ENCODE peak calls at places on chromosomes 2 and 18, in eight cellular contexts. G is mammary epithelial cell, C is brain microvascular endothelial cell, N is heart right ventricle, I is AG09319, W is fibroblast of pulmonary artery, U is astrocyte of the spinal cord, B is transverse colon. Q is an unnamed sample.
A peak's percentile ranks its signal among the peaks of the same experiment; 100 is the strongest.

GRCh38 chr2:133888107-133888506 is 319.8 kb upstream of the NCKAP5 start:
- DNase-seq in G (no peak), B (no peak), N (no peak), C (no peak), I (no peak), W (no peak), U (no peak), Q (no peak)

GRCh38 chr2:15074751-15075700 is 442.5 kb downstream of the LRATD1 start:
- DNase-seq in I (no peak), G (no peak), W (no peak), C (no peak), N (no peak), B (no peak), U (no peak), Q (no peak)

GRCh38 chr18:28581503-28582169 is 404.7 kb upstream of the CDH2 start:
- DNase-seq in W (peak; percentile 8), B (no peak), N (no peak), I (no peak), C (no peak), U (peak; percentile 34), G (no peak), Q (no peak)

GRCh38 chr2:220835563-220835962 is 736.5 kb downstream of the EPHA4 start:
- DNase-seq in N (no peak), G (peak; percentile 24), C (peak; percentile 69), I (no peak), W (peak; percentile 13), B (no peak), U (peak; percentile 18), Q (no peak)

GRCh38 chr18:24677011-24677410 is 216.6 kb downstream of the HRH4 start:
- DNase-seq in N (no peak), B (no peak), I (peak; percentile 28), C (no peak), G (peak; percentile 23), W (no peak), U (no peak), Q (no peak)

GRCh38 chr2:234158812-234159211 is 108.3 kb downstream of the SPP2 start:
- DNase-seq in C (no peak), W (no peak), I (no peak), N (no peak), G (peak; percentile 47), B (no peak), U (peak; percentile 83), Q (no peak)

GRCh38 chr2:26692814-26693286 is 328 bp downstream of the KCNK3 start:
- DNase-seq in G (peak; percentile 18), U (peak; percentile 15), W (peak; percentile 44), C (no peak), I (no peak), N (no peak), B (no peak), Q (peak; percentile 8)

GRCh38 chr2:199973703-199974102 is 18.3 kb downstream of the MAIP1 start:
- DNase-seq in W (peak; percentile 70), N (no peak), U (peak; percentile 63), B (no peak), G (no peak), I (no peak), C (no peak), Q (no peak)

GRCh38 chr2:146665801-146666200 is 1179.0 kb upstream of the ACVR2A start:
- DNase-seq in W (peak; percentile 6), C (no peak), N (no peak), U (no peak), B (no peak), I (no peak), G (peak; percentile 25), Q (no peak)

GRCh38 chr18:57428221-57429150 is 6.7 kb upstream of the ONECUT2 start:
- DNase-seq in B (no peak), C (no peak), W (no peak), N (no peak), G (no peak), I (no peak), U (no peak), Q (no peak)

GRCh38 chr2:54904836-54905235 is 145.4 kb downstream of the RTN4 start:
- DNase-seq in B (peak; percentile 76), C (no peak), W (no peak), I (no peak), N (no peak), U (peak; percentile 6), G (peak; percentile 82), Q (no peak)

GRCh38 chr2:48332286-48332685 is 197.7 kb upstream of the STON1 start:
- DNase-seq in I (no peak), N (peak; percentile 13), U (no peak), C (no peak), G (peak; percentile 15), B (no peak), W (peak; percentile 69), Q (no peak)

GRCh38 chr2:221792971-221793670 is 221.0 kb upstream of the EPHA4 start:
- DNase-seq in U (no peak), C (no peak), W (no peak), I (no peak), G (no peak), N (no peak), B (no peak), Q (no peak)

GRCh38 chr2:164937864-164938401 is 17.4 kb downstream of the SLC38A11 start:
- DNase-seq in N (no peak), G (no peak), W (no peak), U (no peak), I (no peak), B (peak; percentile 21), C (no peak), Q (no peak)

GRCh38 chr2:201959626-201960025 is 74.0 kb upstream of the FZD7 start:
- DNase-seq in U (peak; percentile 33), B (no peak), G (no peak), I (no peak), W (no peak), N (no peak), C (no peak), Q (no peak)

GRCh38 chr2:237774811-237775553 is 23.6 kb upstream of the RBM44 start:
- DNase-seq in C (peak; percentile 57), W (peak; percentile 68), B (peak; percentile 57), G (peak; percentile 33), N (peak; percentile 54), U (peak; percentile 53), I (no peak), Q (peak; percentile 65)

GRCh38 chr2:143842836-143843235 is 677.1 kb downstream of the ZEB2 start:
- DNase-seq in I (no peak), C (no peak), B (no peak), G (no peak), N (no peak), W (no peak), U (no peak), Q (no peak)

GRCh38 chr2:143843696-143844095 is 676.2 kb downstream of the ZEB2 start:
- DNase-seq in I (no peak), U (no peak), W (no peak), N (no peak), G (no peak), C (no peak), B (no peak), Q (no peak)

GRCh38 chr2:143839456-143839855 is 680.5 kb downstream of the ZEB2 start:
- DNase-seq in C (no peak), B (no peak), U (no peak), I (no peak), W (no peak), N (no peak), G (no peak), Q (no peak)

GRCh38 chr2:143840601-143841000 is 679.3 kb downstream of the ZEB2 start:
- DNase-seq in C (no peak), B (no peak), W (no peak), I (no peak), N (no peak), U (no peak), G (no peak), Q (no peak)

GRCh38 chr2:143841935-143842334 is 678.0 kb downstream of the ZEB2 start:
- DNase-seq in G (no peak), C (no peak), N (no peak), B (no peak), I (no peak), U (peak; percentile 17), W (peak; percentile 42), Q (peak; percentile 3)
- TF ChIP-seq CTCF in G (no peak), C (peak; percentile 52), N (no peak), B (no peak), I (peak; percentile 12), U (peak; percentile 27), W (peak; percentile 9), Q (no peak)

GRCh38 chr2:95379616-95379925 is 22.9 kb upstream of the FAHD2A start:
- DNase-seq in C (no peak), B (no peak), N (no peak), U (no peak), W (no peak), I (no peak), G (no peak), Q (peak; percentile 46)
- TF ChIP-seq CTCF in C (peak; percentile 55), B (no peak), N (peak; percentile 13), U (peak; percentile 41), W (peak; percentile 18), I (no peak), G (peak; percentile 17), Q (no peak)

DNA sequence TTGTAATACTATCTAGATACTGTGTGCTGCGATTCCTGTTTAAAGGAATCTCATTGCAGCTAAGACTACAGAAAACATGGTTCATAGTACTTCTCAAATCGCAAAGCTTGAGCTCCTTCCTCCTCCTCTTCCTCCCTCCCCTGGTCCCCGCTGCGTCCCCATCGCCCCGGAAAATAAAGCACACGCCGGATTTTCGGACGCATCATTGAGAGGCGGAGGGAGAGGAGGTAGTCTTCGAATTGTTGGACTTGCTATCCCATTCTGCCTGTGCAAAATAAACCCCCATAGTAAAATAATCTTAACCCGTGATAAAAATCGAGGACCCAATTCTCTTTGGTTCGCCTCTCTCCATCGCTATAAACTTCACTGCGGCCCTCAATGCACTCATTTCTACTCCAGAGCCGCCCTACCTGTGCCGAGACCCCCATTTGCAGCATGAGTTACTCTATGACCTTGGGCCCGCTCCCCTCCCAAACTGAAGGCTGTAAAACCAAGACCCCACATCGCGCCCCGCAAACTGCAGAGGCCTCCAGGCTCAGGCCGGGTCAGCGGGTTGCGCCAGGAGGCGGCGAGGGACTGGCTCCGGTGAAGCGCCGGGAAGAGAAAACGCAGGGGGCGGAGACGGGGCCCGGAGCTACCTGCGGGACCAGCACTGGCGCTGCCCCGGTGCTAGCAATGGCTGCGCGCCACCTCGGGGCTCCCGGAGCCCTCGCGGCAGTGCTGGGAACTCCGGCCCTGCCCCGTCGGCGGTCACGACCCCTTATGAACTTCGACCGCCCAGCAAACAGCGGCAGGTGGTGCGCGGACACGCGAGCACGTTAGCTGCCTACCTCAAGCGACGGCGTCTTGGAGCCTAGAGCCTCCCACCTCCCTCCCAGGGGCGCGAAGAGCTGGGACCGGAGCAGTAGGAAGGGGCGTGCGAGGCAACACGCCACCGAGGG is 649 bp downstream of the ESCO1 start:
- DNase-seq in W (peak; percentile 7), I (no peak), U (peak; percentile 7), B (peak; percentile 73), N (no peak), G (no peak), C (no peak), Q (peak; percentile 17)
- TF ChIP-seq CTCF in W (no peak), I (no peak), U (no peak), B (peak; percentile 11), N (no peak), G (peak; percentile 20), C (no peak), Q (no peak)

DNA sequence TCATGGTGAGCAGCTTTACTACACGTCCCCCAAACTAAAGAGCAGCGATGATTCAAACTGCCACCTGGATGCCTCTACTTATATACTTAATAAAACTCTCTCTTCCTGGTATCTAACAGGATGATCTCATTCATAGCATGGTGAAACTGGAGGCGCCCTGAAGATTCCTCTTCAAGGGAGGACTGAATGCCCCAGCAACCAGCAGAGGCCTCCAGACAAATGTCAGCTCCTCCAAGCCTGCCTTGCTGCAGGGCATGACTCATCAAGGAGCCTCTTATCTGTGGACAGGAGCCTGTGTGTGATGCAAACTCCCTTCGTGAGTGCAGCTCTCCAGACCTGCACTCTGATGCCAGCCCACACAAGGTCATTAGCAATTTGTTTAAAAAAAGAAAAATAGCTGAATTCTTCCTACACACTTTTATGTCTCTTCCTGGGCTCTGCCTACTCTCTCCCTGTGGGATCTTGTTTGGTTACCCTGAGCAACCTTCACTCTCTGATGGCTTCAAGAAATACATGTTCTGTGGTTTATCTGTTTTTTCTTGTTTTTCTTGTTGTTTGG is 30.2 kb downstream of the LONRF2 start:
- DNase-seq in U (peak; percentile 85), I (peak; percentile 19), C (peak; percentile 87), W (peak; percentile 95), B (no peak), G (peak; percentile 95), N (no peak), Q (peak; percentile 76)
- TF ChIP-seq CTCF in U (no peak), I (no peak), C (peak; percentile 38), W (peak; percentile 19), B (no peak), G (peak; percentile 36), N (no peak), Q (no peak)